ENCODE peak calls at places on chromosomes 11 and 22, in nine cellular contexts. K is pulmonary artery endothelial cell; G is stimulated activated CD4-positive, alpha-beta T cell treated with anti-CD3 and anti-CD28 coated beads, Interleukin-1b, Interleukin-23, amount 100 ng/mL, for 1 hour; Y is SK-MEL-5; M is activated naive CD8-positive, alpha-beta T cell treated with anti-CD3 and anti-CD28 coated beads, Interleukin-2, amount 50 U/mL, for 24 hours; J is cardiac fibroblast; Q is COR-L47; S is ELR; E is type B pancreatic cell. U is an unnamed sample.

GRCh38 chr22:37806409-37807338 is 1.1 kb upstream of the GCAT start:
- DNase-seq in S (peak; percentile 82), M (no peak), Q (no peak), E (no peak), J (peak; percentile 45), G (no peak), K (no peak), Y (peak; percentile 39), U (no peak)

GRCh38 chr11:8838248-8838647 is 72.7 kb upstream of the AKIP1 start:
- DNase-seq in Y (no peak), Q (no peak), J (peak; percentile 89), M (no peak), G (no peak), S (peak; percentile 62), E (no peak), K (no peak), U (no peak)

GRCh38 chr11:72217856-72218745 is 1.5 kb downstream of the FOLR2 start:
- DNase-seq in Q (no peak), Y (no peak), K (no peak), G (no peak), J (no peak), M (no peak), E (peak; percentile 58), S (no peak), U (no peak)

GRCh38 chr11:125348704-125349635 is 147.1 kb downstream of the FEZ1 start:
- DNase-seq in E (peak; percentile 84), Y (peak; percentile 53), J (peak; percentile 48), G (peak; percentile 32), K (no peak), M (peak; percentile 56), Q (peak; percentile 18), S (peak; percentile 47), U (peak; percentile 17)

GRCh38 chr11:47111318-47111804 is 65.3 kb downstream of the ARFGAP2 start:
- DNase-seq in Y (no peak), Q (no peak), J (no peak), M (no peak), E (no peak), S (no peak), K (no peak), G (no peak), U (peak; percentile 63)

GRCh38 chr11:23991140-23991539 is 505.7 kb upstream of the LUZP2 start:
- DNase-seq in S (peak; percentile 5), Q (no peak), Y (no peak), M (no peak), K (no peak), J (peak; percentile 73), E (no peak), G (no peak), U (no peak)

GRCh38 chr22:17587631-17588030 is 24.3 kb downstream of the SLC25A18 start:
- DNase-seq in E (no peak), Q (no peak), K (no peak), J (no peak), M (no peak), S (no peak), G (no peak), Y (no peak), U (no peak)

GRCh38 chr22:50695421-50696250 is 23.0 kb downstream of the SHANK3 start:
- DNase-seq in Y (no peak), K (no peak), J (no peak), M (no peak), S (no peak), E (no peak), Q (no peak), G (no peak), U (no peak)

GRCh38 chr11:34345012-34345804 is 12.6 kb downstream of the ABTB2 start:
- DNase-seq in Q (peak; percentile 58), M (no peak), E (no peak), G (no peak), J (peak; percentile 77), Y (no peak), K (no peak), S (peak; percentile 96), U (no peak)

GRCh38 chr11:5690736-5691135 is 1.1 kb downstream of the TRIM22 start:
- DNase-seq in E (no peak), J (peak; percentile 38), S (no peak), G (no peak), K (no peak), Q (no peak), Y (no peak), M (no peak), U (no peak)

GRCh38 chr11:20668844-20669832 is at the start of gene NELL1:
- DNase-seq in Y (no peak), M (no peak), K (no peak), Q (peak; percentile 74), G (no peak), E (no peak), J (no peak), S (no peak), U (no peak)

GRCh38 chr11:119921571-119921970 is 192.6 kb upstream of the NECTIN1 start:
- DNase-seq in E (no peak), S (no peak), Y (no peak), M (no peak), Q (no peak), K (no peak), J (no peak), G (no peak), U (no peak)

GRCh38 chr11:86069408-86070086 is 663 bp upstream of the PICALM start:
- DNase-seq in G (no peak), Y (peak; percentile 59), M (no peak), E (no peak), J (peak; percentile 94), K (peak; percentile 97), S (peak; percentile 96), Q (peak; percentile 76), U (peak; percentile 61)

GRCh38 chr22:20569059-20570058 is 61.9 kb downstream of the MED15 start:
- DNase-seq in E (no peak), S (peak; percentile 98), G (no peak), Y (peak; percentile 39), M (peak; percentile 73), J (peak; percentile 95), K (no peak), Q (no peak), U (no peak)

GRCh38 chr11:63829823-63830489 is 9.0 kb upstream of the MARK2 start:
- DNase-seq in S (peak; percentile 49), Y (peak; percentile 40), G (no peak), M (peak; percentile 24), K (no peak), E (no peak), J (peak; percentile 51), Q (no peak), U (no peak)

GRCh38 chr22:29629382-29630179 is 26.1 kb downstream of the NF2 start:
- DNase-seq in Q (no peak), M (no peak), E (no peak), S (no peak), Y (no peak), J (no peak), G (no peak), K (no peak), U (no peak)

U was measured in NCI-H1417 treated with DMSO at 0.1 percent for 48 hours.